ENCODE peak calls at places on chromosome X, in six cellular contexts. One of them, this sample, is unnamed.

GRCh38 chrX:72031118-72031517 is 100.6 kb downstream of the RTL5 start:
- DNase-seq in posterior cingulate gyrus: no peak
- DNase-seq in KBM-7: no peak
- DNase-seq in head of caudate nucleus: no peak
- DNase-seq in HS-5: no peak
- DNase-seq in NCI-H1092: no peak
- DNase-seq in this sample: no peak

GRCh38 chrX:79259073-79259689 is 108.0 kb downstream of the ITM2A start:
- DNase-seq in posterior cingulate gyrus: no peak
- DNase-seq in KBM-7: peak
- DNase-seq in head of caudate nucleus: no peak
- DNase-seq in HS-5: no peak
- DNase-seq in NCI-H1092: no peak
- DNase-seq in this sample: peak

GRCh38 chrX:37350034-37350365 is 836 bp downstream of the PRRG1 start:
- DNase-seq in posterior cingulate gyrus: no peak
- DNase-seq in KBM-7: peak
- DNase-seq in head of caudate nucleus: no peak
- DNase-seq in HS-5: no peak
- DNase-seq in NCI-H1092: no peak
- DNase-seq in this sample: no peak

GRCh38 chrX:39869846-39870601 is 227.7 kb downstream of the BCOR start:
- DNase-seq in posterior cingulate gyrus: no peak
- DNase-seq in KBM-7: peak
- DNase-seq in head of caudate nucleus: no peak
- DNase-seq in HS-5: peak
- DNase-seq in NCI-H1092: no peak
- DNase-seq in this sample: no peak

GRCh38 chrX:56728752-56729151 is 291 bp upstream of the NBDY start:
- DNase-seq in posterior cingulate gyrus: no peak
- DNase-seq in KBM-7: no peak
- DNase-seq in head of caudate nucleus: peak
- DNase-seq in HS-5: no peak
- DNase-seq in NCI-H1092: no peak
- DNase-seq in this sample: no peak

GRCh38 chrX:128759177-128759576 is 707.0 kb upstream of the ACTRT1 start:
- DNase-seq in posterior cingulate gyrus: no peak
- DNase-seq in KBM-7: no peak
- DNase-seq in head of caudate nucleus: no peak
- DNase-seq in HS-5: no peak
- DNase-seq in NCI-H1092: no peak
- DNase-seq in this sample: no peak

GRCh38 chrX:49840679-49841078 is 11.6 kb downstream of the PAGE4 start:
- DNase-seq in posterior cingulate gyrus: peak
- DNase-seq in KBM-7: peak
- DNase-seq in head of caudate nucleus: peak
- DNase-seq in HS-5: peak
- DNase-seq in NCI-H1092: peak
- DNase-seq in this sample: no peak

GRCh38 chrX:13078739-13079444 is 34.5 kb upstream of the FAM9C start:
- DNase-seq in posterior cingulate gyrus: no peak
- DNase-seq in KBM-7: peak
- DNase-seq in head of caudate nucleus: peak
- DNase-seq in HS-5: no peak
- DNase-seq in NCI-H1092: no peak
- DNase-seq in this sample: peak

GRCh38 chrX:14056201-14056600 is 26.5 kb upstream of the GEMIN8 start:
- DNase-seq in posterior cingulate gyrus: no peak
- DNase-seq in KBM-7: no peak
- DNase-seq in head of caudate nucleus: no peak
- DNase-seq in HS-5: no peak
- DNase-seq in NCI-H1092: no peak
- DNase-seq in this sample: no peak

GRCh38 chrX:119155416-119156035 is 27.9 kb upstream of the KIAA1210 start:
- DNase-seq in posterior cingulate gyrus: no peak
- DNase-seq in KBM-7: peak
- DNase-seq in head of caudate nucleus: no peak
- DNase-seq in HS-5: peak
- DNase-seq in NCI-H1092: no peak
- DNase-seq in this sample: no peak

GRCh38 chrX:14673764-14674163 is 144.4 kb downstream of the GLRA2 start:
- DNase-seq in posterior cingulate gyrus: no peak
- DNase-seq in KBM-7: no peak
- DNase-seq in head of caudate nucleus: no peak
- DNase-seq in HS-5: peak
- DNase-seq in NCI-H1092: peak
- DNase-seq in this sample: no peak

GRCh38 chrX:43005561-43005960 is 227.6 kb upstream of the PPP1R2C start:
- DNase-seq in posterior cingulate gyrus: no peak
- DNase-seq in KBM-7: no peak
- DNase-seq in head of caudate nucleus: no peak
- DNase-seq in HS-5: no peak
- DNase-seq in NCI-H1092: no peak
- DNase-seq in this sample: no peak

This sample was measured in GF-D8.